ENCODE peak calls at places on chromosomes 12 and 14, in nine cellular contexts. T is Caco-2, I is GM12865, E is lower leg skin, X is MM.1S, R is RWPE1, L is hepatocyte, H is cardiac fibroblast, C is colonic mucosa. P is an unnamed sample.

GRCh38 chr14:74569826-74570591 is 42.0 kb downstream of the LTBP2 start:
- DNase-seq in E (no peak), T (no peak), X (no peak), R (peak), L (peak), C (no peak), H (peak), I (no peak), P (no peak)

GRCh38 chr14:36522347-36522971 is 2.4 kb upstream of the NKX2-1 start:
- DNase-seq in X (no peak), H (no peak), C (no peak), E (no peak), L (no peak), R (no peak), T (no peak), I (no peak), P (no peak)

GRCh38 chr12:49515266-49515665 is 23.6 kb upstream of the KCNH3 start:
- DNase-seq in R (peak), E (no peak), C (no peak), X (no peak), I (no peak), L (no peak), T (no peak), H (peak), P (no peak)

GRCh38 chr14:61388173-61388975 is 67.0 kb downstream of the PRKCH start:
- DNase-seq in T (peak), E (no peak), C (no peak), X (no peak), I (peak), R (peak), H (peak), L (no peak), P (no peak)

GRCh38 chr12:71556881-71557280 is 106.8 kb downstream of the ZFC3H1 start:
- DNase-seq in H (peak), X (no peak), T (peak), L (peak), I (no peak), E (no peak), C (no peak), R (peak), P (no peak)

GRCh38 chr12:4852308-4852707 is 57.4 kb upstream of the KCNA1 start:
- DNase-seq in R (no peak), I (no peak), X (no peak), H (no peak), C (no peak), T (no peak), L (no peak), E (no peak), P (no peak)

GRCh38 chr12:75631809-75632208 is 120.4 kb upstream of the KRR1 start:
- DNase-seq in I (no peak), E (no peak), T (no peak), C (no peak), L (no peak), H (no peak), X (no peak), R (no peak), P (no peak)

GRCh38 chr14:105086833-105087307 is 21.6 kb upstream of the GPR132 start:
- DNase-seq in X (peak), L (peak), E (no peak), I (peak), C (peak), H (peak), T (peak), R (peak), P (no peak)

GRCh38 chr14:73059326-73059725 is 992 bp downstream of the RBM25 start:
- DNase-seq in H (peak), I (peak), X (no peak), C (no peak), R (peak), E (no peak), T (no peak), L (peak), P (no peak)

GRCh38 chr14:104639889-104640548 is 35.4 kb upstream of the TMEM179 start:
- DNase-seq in T (peak), I (peak), R (peak), H (peak), E (peak), C (peak), L (peak), X (peak), P (no peak)

GRCh38 chr12:116478243-116478773 is 80.9 kb upstream of the MAP1LC3B2 start:
- DNase-seq in L (no peak), H (no peak), C (no peak), E (no peak), T (no peak), R (no peak), X (no peak), I (no peak), P (no peak)

GRCh38 chr12:125797421-125798175 is 732.4 kb downstream of the AACS start:
- DNase-seq in L (no peak), T (no peak), R (no peak), I (no peak), C (no peak), E (no peak), X (no peak), H (no peak), P (no peak)

GRCh38 chr12:96343347-96343954 is 56.8 kb downstream of the CDK17 start:
- DNase-seq in H (peak), X (peak), I (peak), E (no peak), L (no peak), R (no peak), T (no peak), C (no peak), P (no peak)

GRCh38 chr12:26630546-26631027 is 202.4 kb downstream of the ITPR2 start:
- DNase-seq in R (no peak), C (no peak), T (no peak), E (no peak), X (no peak), I (no peak), H (peak), L (peak), P (no peak)

GRCh38 chr12:27284751-27285150 is 40.7 kb downstream of the STK38L start:
- DNase-seq in R (no peak), I (peak), E (no peak), T (no peak), C (no peak), X (no peak), H (peak), L (no peak), P (no peak)

GRCh38 chr14:23321572-23322547 is 603 bp downstream of the PABPN1 start:
- DNase-seq in E (peak), R (peak), H (peak), C (peak), X (no peak), L (peak), T (no peak), I (peak), P (no peak)

GRCh38 chr14:74531011-74531410 is 37.4 kb downstream of the ISCA2 start:
- DNase-seq in R (no peak), H (no peak), I (no peak), T (no peak), E (no peak), C (no peak), L (no peak), X (no peak), P (no peak)

GRCh38 chr14:101458536-101459391 is 102.5 kb upstream of the DIO3 start:
- DNase-seq in L (peak), R (no peak), C (no peak), I (no peak), E (no peak), X (no peak), H (no peak), T (no peak), P (no peak)
- TF ChIP-seq CTCF in L (no peak), R (no peak), C (no peak), I (no peak), E (no peak), X (no peak), H (no peak), T (no peak), P (no peak)

DNA sequence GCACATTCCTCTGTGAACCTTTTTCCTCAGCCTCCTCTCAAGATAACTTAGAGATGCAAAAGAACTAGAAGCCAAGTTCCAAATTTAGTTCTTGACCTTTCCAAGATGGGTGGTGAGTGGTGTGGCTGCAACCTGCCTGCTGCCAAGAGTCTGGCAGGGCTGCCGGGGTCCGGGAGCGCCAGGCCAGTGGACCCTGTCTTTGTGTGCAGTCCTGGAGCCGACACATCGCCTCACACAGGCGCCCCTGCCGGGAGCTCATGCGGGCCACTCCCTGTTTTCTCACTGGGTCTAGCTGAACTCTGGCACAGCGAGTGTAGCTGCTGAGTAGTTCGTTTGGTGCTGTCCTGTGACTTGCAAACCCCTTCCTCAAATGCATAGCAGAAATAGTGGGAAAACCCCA is 84.9 kb downstream of the CACNA1C start:
- DNase-seq in H (peak), L (no peak), X (no peak), C (peak), I (no peak), T (peak), R (no peak), E (no peak), P (no peak)
- TF ChIP-seq CTCF in H (no peak), L (no peak), X (no peak), C (no peak), I (no peak), T (no peak), R (no peak), E (no peak), P (no peak)

GRCh38 chr14:91521058-91521721 is 11.1 kb upstream of the PPP4R3A start:
- DNase-seq in R (no peak), C (no peak), H (no peak), I (no peak), L (no peak), E (no peak), X (no peak), T (no peak), P (no peak)
- TF ChIP-seq CTCF in R (no peak), C (no peak), H (no peak), I (no peak), L (no peak), E (no peak), X (no peak), T (no peak), P (no peak)

GRCh38 chr12:52213541-52214420 is 19.3 kb upstream of the KRT7 start:
- DNase-seq in H (peak), R (peak), C (peak), X (peak), E (no peak), T (peak), I (peak), L (peak), P (no peak)

GRCh38 chr12:52216107-52216506 is 16.9 kb upstream of the KRT7 start:
- DNase-seq in R (no peak), X (no peak), C (no peak), H (no peak), I (no peak), T (no peak), E (no peak), L (no peak), P (no peak)

GRCh38 chr12:52212701-52213540 is 20.1 kb upstream of the KRT7 start:
- DNase-seq in E (no peak), R (no peak), X (no peak), T (no peak), C (no peak), I (no peak), L (no peak), H (no peak), P (no peak)

GRCh38 chr12:52215587-52216031 is 17.4 kb upstream of the KRT7 start:
- DNase-seq in H (no peak), X (no peak), L (peak), R (peak), C (no peak), E (no peak), I (no peak), T (peak), P (no peak)

GRCh38 chr12:52214421-52214802 is 18.6 kb upstream of the KRT7 start:
- DNase-seq in L (no peak), H (no peak), R (no peak), T (no peak), I (no peak), X (no peak), C (no peak), E (no peak), P (no peak)
- TF ChIP-seq CTCF in L (no peak), H (no peak), R (no peak), T (no peak), I (no peak), X (no peak), C (no peak), E (no peak), P (no peak)

DNA sequence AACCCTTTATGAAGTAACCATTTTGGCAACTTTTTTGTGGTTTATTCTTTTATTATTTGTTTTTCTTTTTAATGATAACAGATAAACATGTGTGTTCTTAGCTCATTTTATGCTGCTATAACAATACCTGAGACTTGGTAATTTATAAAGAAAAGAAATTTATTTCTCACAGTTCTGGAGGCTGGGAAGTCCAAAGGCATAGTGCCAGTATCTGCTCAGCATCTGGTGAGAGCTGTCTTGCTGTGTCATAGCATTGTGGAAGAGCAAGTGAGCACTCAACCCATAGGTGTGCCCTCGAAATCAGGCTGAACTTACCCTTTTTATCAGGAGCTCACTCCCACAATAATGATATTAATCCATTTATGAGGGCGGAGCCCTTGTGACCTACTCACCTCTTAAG is 8.0 kb upstream of the SCFD1 start:
- DNase-seq in L (no peak), T (no peak), C (no peak), R (no peak), X (no peak), E (no peak), H (no peak), I (no peak), P (no peak)
- TF ChIP-seq CTCF in L (no peak), T (no peak), C (no peak), R (no peak), X (no peak), E (no peak), H (no peak), I (no peak), P (no peak)

GRCh38 chr12:79006306-79006705 is 141.7 kb downstream of the SYT1 start:
- DNase-seq in L (no peak), R (peak), H (peak), I (peak), E (no peak), X (peak), C (no peak), T (no peak), P (no peak)
- TF ChIP-seq CTCF in L (peak), R (peak), H (peak), I (peak), E (no peak), X (peak), C (no peak), T (no peak), P (no peak)